ENCODE peak calls at places on chromosomes 7 and 10, in six cellular contexts. G, H, T, L, F and S are unnamed samples.

GRCh38 chr10:30398788-30399187 is 35.2 kb upstream of the MAP3K8 start:
- DNase-seq in G (no peak), H (no peak), T (no peak), L (no peak), F (no peak), S (no peak)

GRCh38 chr7:116863168-116863670 is 832 bp downstream of the CAPZA2 start:
- DNase-seq in G (peak; percentile 26), H (peak; percentile 15), T (no peak), L (no peak), F (peak; percentile 19), S (peak; percentile 34)

GRCh38 chr7:128398016-128398840 is 11.6 kb downstream of the IMPDH1 start:
- DNase-seq in G (no peak), H (peak; percentile 32), T (peak; percentile 33), L (no peak), F (peak; percentile 78), S (peak; percentile 69)

GRCh38 chr10:80407836-80408197 is 534 bp upstream of the PRXL2A start:
- DNase-seq in G (no peak), H (no peak), T (no peak), L (no peak), F (no peak), S (no peak)

GRCh38 chr10:14074062-14074884 is 256.5 kb downstream of the FRMD4A start:
- DNase-seq in G (peak; percentile 94), H (peak; percentile 100), T (no peak), L (no peak), F (no peak), S (no peak)

GRCh38 chr10:60282771-60283353 is 106.8 kb downstream of the ANK3 start:
- DNase-seq in G (peak; percentile 19), H (peak; percentile 78), T (no peak), L (peak; percentile 3), F (no peak), S (no peak)

GRCh38 chr7:105677395-105677701 is 96.1 kb upstream of the EFCAB10 start:
- DNase-seq in G (no peak), H (no peak), T (no peak), L (no peak), F (no peak), S (no peak)

GRCh38 chr10:73898730-73899400 is 12.1 kb upstream of the PLAU start:
- DNase-seq in G (no peak), H (no peak), T (no peak), L (no peak), F (no peak), S (no peak)

GRCh38 chr10:88932539-88933256 is 19.9 kb downstream of the ACTA2 start:
- DNase-seq in G (peak; percentile 84), H (peak; percentile 76), T (no peak), L (peak; percentile 9), F (peak; percentile 23), S (peak; percentile 29)

GRCh38 chr10:112797908-112798307 is 152.1 kb upstream of the TCF7L2 start:
- DNase-seq in G (no peak), H (no peak), T (no peak), L (no peak), F (no peak), S (no peak)

GRCh38 chr10:47047577-47048532 is 136.6 kb downstream of the PTPN20 start:
- DNase-seq in G (peak; percentile 42), H (peak; percentile 70), T (peak; percentile 78), L (peak; percentile 70), F (peak; percentile 88), S (peak; percentile 84)

GRCh38 chr7:139767561-139767982 is 10.2 kb downstream of the HIPK2 start:
- DNase-seq in G (no peak), H (no peak), T (no peak), L (no peak), F (no peak), S (peak; percentile 37)

GRCh38 chr7:94391716-94392390 is 2.8 kb upstream of the COL1A2 start:
- DNase-seq in G (no peak), H (peak; percentile 81), T (no peak), L (no peak), F (no peak), S (no peak)

GRCh38 chr10:73899401-73899780 is 11.5 kb upstream of the PLAU start:
- DNase-seq in G (peak; percentile 88), H (peak; percentile 87), T (no peak), L (no peak), F (no peak), S (no peak)

GRCh38 chr10:5393529-5393928 is 11.1 kb downstream of the TUBAL3 start:
- DNase-seq in G (no peak), H (no peak), T (no peak), L (no peak), F (no peak), S (no peak)

GRCh38 chr7:118872568-118872967 is 648.1 kb downstream of the ANKRD7 start:
- DNase-seq in G (peak; percentile 62), H (no peak), T (no peak), L (no peak), F (no peak), S (no peak)

GRCh38 chr10:373516-374309 is 238.5 kb downstream of the ZMYND11 start:
- DNase-seq in G (no peak), H (peak; percentile 94), T (no peak), L (no peak), F (no peak), S (no peak)

GRCh38 chr10:48399056-48399541 is 92.6 kb downstream of the MAPK8 start:
- DNase-seq in G (no peak), H (no peak), T (no peak), L (no peak), F (no peak), S (no peak)

GRCh38 chr10:78533776-78534175 is 500.1 kb downstream of the RPS24 start:
- DNase-seq in G (no peak), H (no peak), T (no peak), L (no peak), F (no peak), S (no peak)

GRCh38 chr10:24645784-24646183 is 77.9 kb downstream of the ARHGAP21 start:
- DNase-seq in G (no peak), H (no peak), T (no peak), L (no peak), F (no peak), S (no peak)

GRCh38 chr10:24150853-24151252 is 58.1 kb upstream of the KIAA1217 start:
- DNase-seq in G (no peak), H (no peak), T (no peak), L (no peak), F (no peak), S (no peak)

GRCh38 chr10:24451325-24451820 is 242.4 kb downstream of the KIAA1217 start:
- DNase-seq in G (no peak), H (no peak), T (no peak), L (no peak), F (no peak), S (no peak)

GRCh38 chr7:55588976-55589604 is 16.8 kb upstream of the VOPP1 start:
- DNase-seq in G (no peak), H (no peak), T (no peak), L (no peak), F (no peak), S (peak; percentile 38)

GRCh38 chr7:111352319-111352718 is 210.0 kb downstream of the IMMP2L start:
- DNase-seq in G (no peak), H (no peak), T (no peak), L (no peak), F (no peak), S (no peak)

GRCh38 chr10:119301397-119301796 is 94.0 kb downstream of the GRK5 start:
- DNase-seq in G (no peak), H (no peak), T (peak; percentile 57), L (peak; percentile 52), F (no peak), S (no peak)

DNA sequence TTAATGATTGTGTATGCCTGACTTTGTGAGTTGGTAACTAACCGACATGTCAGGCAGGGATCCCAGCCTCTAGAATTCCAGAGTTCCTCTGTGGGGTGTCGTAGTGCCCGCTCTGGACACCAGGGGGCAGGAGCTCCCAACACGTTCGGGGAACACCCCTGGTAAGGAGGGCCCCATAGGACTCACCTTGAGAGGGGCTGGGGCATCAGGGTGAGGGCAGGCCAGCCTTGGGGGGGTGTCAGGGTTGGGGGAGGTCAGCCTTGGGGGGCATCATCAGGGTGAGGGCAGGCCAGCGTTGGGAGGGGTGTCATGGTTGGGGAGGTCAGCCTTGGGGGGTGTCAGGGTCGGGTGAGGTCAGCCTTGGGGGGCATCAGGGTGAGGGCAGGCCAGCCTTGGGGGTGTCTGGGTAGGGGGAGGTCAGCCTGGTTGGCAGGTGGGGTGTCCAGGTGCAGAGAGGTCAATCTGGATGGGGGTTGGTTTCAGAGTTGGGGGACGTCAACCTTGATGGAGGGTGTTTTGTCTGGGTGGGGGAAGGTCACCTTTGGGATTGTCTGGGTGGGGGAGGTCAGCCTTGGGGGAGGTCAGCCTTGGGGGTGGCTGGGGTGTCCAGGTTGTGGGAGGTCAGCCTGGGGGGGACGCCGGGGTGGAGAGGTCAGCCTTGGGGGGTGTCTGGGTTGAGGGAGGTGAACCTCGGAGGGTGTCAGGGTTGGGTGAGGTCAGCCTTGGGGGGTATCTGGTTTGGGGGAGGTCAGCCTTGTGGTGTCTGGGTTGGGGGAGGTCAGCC is 45.6 kb upstream of the SUN1 start:
- DNase-seq in G (peak; percentile 80), H (peak; percentile 44), T (peak; percentile 74), L (peak; percentile 90), F (peak; percentile 85), S (peak; percentile 90)
- TF ChIP-seq CTCF in G (peak; percentile 94), H (peak; percentile 94), T (peak; percentile 74), L (peak; percentile 76), F (peak; percentile 75), S (peak; percentile 69)

GRCh38 chr10:70481831-70482530 is 3.4 kb downstream of the PALD1 start:
- DNase-seq in G (no peak), H (no peak), T (no peak), L (no peak), F (no peak), S (no peak)
- TF ChIP-seq CTCF in G (no peak), H (no peak), T (no peak), L (no peak), F (no peak), S (no peak)

GRCh38 chr7:27235387-27236052 is 7.1 kb upstream of the EVX1 start:
- DNase-seq in G (peak; percentile 49), H (peak; percentile 11), T (no peak), L (no peak), F (peak; percentile 63), S (peak; percentile 59)
- TF ChIP-seq CTCF in G (peak; percentile 62), H (peak; percentile 52), T (no peak), L (no peak), F (no peak), S (peak; percentile 28)

DNA sequence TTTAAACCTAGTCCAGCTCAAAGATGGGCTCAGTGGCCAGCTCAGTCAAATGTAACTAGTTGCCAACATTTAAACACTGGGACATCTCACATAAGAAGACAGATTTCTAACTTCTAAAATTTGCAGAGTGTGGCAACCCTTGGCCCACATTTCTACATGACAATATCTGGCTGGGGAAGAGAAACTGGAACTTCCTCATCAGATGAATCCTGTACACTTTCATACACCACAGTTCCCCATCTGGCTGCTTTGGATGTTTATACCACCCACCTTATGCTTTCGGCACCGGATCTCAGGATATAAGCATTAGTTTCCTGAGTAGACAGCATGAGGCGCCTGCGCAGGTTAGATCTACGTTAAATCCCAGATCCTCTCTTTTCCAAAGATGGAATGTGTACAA is 199.3 kb downstream of the PRKG1 start:
- DNase-seq in G (no peak), H (no peak), T (no peak), L (no peak), F (no peak), S (no peak)
- TF ChIP-seq CTCF in G (no peak), H (no peak), T (no peak), L (no peak), F (no peak), S (no peak)